ENCODE peak calls at places on chromosomes 11 and 22, in four cellular contexts. B, N, I and U are unnamed samples.

GRCh38 chr11:31813961-31814868 is 3.1 kb upstream of the PAX6 start:
- DNase-seq in B (no peak), N (peak; percentile 41), I (no peak), U (no peak)

GRCh38 chr11:41920374-41920773 is 460.9 kb upstream of the LRRC4C start:
- DNase-seq in B (no peak), N (no peak), I (no peak), U (no peak)

GRCh38 chr22:33542722-33543121 is 377.6 kb downstream of the LARGE1 start:
- DNase-seq in B (no peak), N (no peak), I (no peak), U (no peak)

GRCh38 chr22:40425082-40425481 is 54.7 kb downstream of the SGSM3 start:
- DNase-seq in B (no peak), N (no peak), I (no peak), U (no peak)

GRCh38 chr11:96207459-96208449 is 135.2 kb downstream of the MAML2 start:
- DNase-seq in B (no peak), N (no peak), I (peak; percentile 59), U (peak; percentile 46)

GRCh38 chr11:57597971-57598830 is 716 bp downstream of the SERPING1 start:
- DNase-seq in B (no peak), N (no peak), I (peak; percentile 76), U (no peak)

GRCh38 chr11:4851033-4851432 is 2.0 kb upstream of the OR51S1 start:
- DNase-seq in B (no peak), N (no peak), I (peak; percentile 68), U (no peak)

GRCh38 chr11:9002920-9003572 is 755 bp downstream of the NRIP3 start:
- DNase-seq in B (no peak), N (no peak), I (no peak), U (peak; percentile 52)

GRCh38 chr11:92556435-92556834 is 331.8 kb downstream of the FAT3 start:
- DNase-seq in B (no peak), N (no peak), I (peak; percentile 18), U (no peak)

GRCh38 chr11:92550871-92551270 is 326.3 kb downstream of the FAT3 start:
- DNase-seq in B (no peak), N (no peak), I (no peak), U (no peak)

GRCh38 chr11:92554662-92555061 is 330.0 kb downstream of the FAT3 start:
- DNase-seq in B (no peak), N (no peak), I (no peak), U (no peak)

GRCh38 chr11:92550411-92550810 is 325.8 kb downstream of the FAT3 start:
- DNase-seq in B (no peak), N (no peak), I (no peak), U (no peak)

DNA sequence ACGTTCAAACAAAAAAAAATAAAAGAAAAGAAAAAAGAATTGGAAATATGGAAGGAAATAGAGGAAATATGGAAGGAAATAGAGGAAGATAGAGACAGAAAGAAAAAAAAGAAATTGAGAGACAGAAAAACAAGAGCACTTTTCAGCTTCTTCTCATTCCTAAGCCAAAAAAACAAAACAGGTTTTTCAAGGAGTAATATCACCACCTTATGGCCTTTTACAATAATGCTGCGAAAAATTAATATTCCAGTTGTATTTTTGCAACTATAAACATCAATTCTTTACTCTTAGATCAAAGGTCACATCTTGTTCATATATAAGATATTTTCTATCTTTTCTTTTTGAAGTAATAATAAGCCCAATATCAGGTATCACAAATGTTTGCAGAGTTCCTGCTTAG is 328.3 kb downstream of the FAT3 start:
- DNase-seq in B (no peak), N (no peak), I (peak; percentile 28), U (no peak)
- TF ChIP-seq CTCF in B (peak; percentile 26), N (no peak), I (peak; percentile 26), U (no peak)

DNA sequence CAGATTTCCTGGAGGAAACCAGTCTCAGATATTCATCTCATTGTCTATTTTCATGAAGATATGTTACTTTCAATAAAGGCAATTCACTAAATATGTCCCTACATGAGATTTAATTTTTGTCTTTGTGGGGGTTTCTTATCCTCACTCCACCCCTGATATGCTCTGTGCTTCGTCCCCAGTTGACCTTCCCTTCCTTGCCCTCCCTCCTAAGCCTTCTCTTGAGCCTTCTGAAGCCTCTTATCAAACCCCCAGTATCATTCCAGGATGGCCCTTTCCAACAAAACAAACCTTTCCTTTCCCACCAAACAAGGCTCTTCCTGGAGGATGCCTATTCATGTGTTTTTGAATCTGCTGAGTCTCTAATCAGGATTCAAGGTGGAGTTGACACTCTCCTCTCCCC is 44.8 kb downstream of the CSNK2A3 start:
- DNase-seq in B (no peak), N (no peak), I (no peak), U (no peak)
- TF ChIP-seq CTCF in B (no peak), N (no peak), I (no peak), U (no peak)

GRCh38 chr11:64306563-64306875 is 1.2 kb downstream of the ESRRA start:
- DNase-seq in B (no peak), N (no peak), I (no peak), U (no peak)

GRCh38 chr11:64304316-64305072 is 830 bp upstream of the ESRRA start:
- DNase-seq in B (peak; percentile 78), N (peak; percentile 88), I (peak; percentile 92), U (peak; percentile 99)

GRCh38 chr11:64304032-64304315 is 1.4 kb upstream of the ESRRA start:
- DNase-seq in B (no peak), N (no peak), I (no peak), U (no peak)

GRCh38 chr11:64305691-64306562 is 603 bp downstream of the ESRRA start:
- DNase-seq in B (no peak), N (no peak), I (peak; percentile 36), U (peak; percentile 76)

DNA sequence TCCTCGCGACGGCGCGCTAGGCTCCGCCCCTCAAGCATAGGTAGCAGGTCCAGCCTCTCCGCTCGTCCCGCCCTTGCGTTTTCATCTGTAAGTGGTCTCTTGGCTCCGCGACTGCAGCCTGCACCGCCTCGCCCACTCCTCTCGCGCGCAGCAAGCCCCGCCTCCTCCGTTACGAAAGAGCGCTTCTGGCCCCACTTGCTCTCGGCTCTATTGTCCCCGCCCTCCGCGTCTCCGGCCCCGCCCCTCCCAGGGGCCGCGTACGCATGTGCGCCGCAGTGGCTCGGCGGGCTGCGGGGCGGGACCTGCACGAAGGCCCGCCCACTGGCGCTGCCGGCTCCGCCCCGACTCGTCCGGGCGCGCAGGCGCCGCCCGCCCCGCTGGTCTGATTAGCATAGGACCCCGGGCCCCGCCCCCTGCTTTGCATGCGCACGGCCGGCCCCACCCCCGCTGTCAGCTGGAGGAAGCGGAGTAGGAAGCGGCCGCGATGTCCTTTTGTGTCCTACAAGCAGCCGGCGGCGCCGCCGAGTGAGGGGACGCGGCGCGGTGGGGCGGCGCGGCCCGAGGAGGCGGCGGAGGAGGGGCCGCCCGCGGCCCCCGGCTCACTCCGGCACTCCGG is at the start of gene ESRRA:
- DNase-seq in B (peak; percentile 90), N (peak; percentile 100), I (peak; percentile 98), U (peak; percentile 100)
- TF ChIP-seq CTCF in B (no peak), N (no peak), I (no peak), U (no peak)

DNA sequence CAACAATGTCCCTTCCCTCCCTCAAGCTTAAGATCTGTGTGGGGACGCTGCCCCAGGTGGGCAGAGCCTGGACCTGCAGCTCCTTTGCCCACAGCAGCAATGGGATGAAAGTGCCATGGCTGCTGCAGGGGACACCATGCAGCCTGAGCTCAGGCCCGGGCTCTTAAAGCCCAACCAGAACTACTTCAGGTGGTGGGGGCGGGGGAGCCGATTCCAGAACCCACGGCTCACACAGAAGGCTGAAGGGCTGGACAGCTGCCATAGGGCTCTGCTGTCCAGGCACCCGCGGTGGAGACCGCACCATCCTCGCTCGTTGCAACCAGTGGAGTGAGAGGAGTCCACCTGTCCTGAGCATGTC is 12.5 kb downstream of the CHID1 start:
- DNase-seq in B (no peak), N (no peak), I (peak; percentile 41), U (no peak)
- TF ChIP-seq CTCF in B (peak; percentile 35), N (no peak), I (peak; percentile 37), U (no peak)